ENCODE peak calls at places on chromosomes 12 and 14, in five cellular contexts. P is CD8-positive, alpha-beta memory T cell; T is endodermal cell; E is stomach; O is CD4-positive, CD25-positive, alpha-beta regulatory T cell. W is an unnamed sample.

GRCh38 chr14:100879194-100879593 is 24.3 kb downstream of the RTL1 start:
- DNase-seq in P (no peak), T (no peak), E (no peak), O (no peak), W (peak; percentile 40)

GRCh38 chr12:120356567-120357030 is 12.4 kb downstream of the MSI1 start:
- DNase-seq in P (peak; percentile 63), T (peak; percentile 97), E (peak; percentile 78), O (peak; percentile 57), W (peak; percentile 80)

GRCh38 chr14:68377459-68377858 is 415.4 kb downstream of the ZFP36L1 start:
- DNase-seq in P (no peak), T (no peak), E (no peak), O (no peak), W (no peak)

GRCh38 chr12:25694072-25694471 is 141.0 kb upstream of the LMNTD1 start:
- DNase-seq in P (no peak), T (no peak), E (no peak), O (no peak), W (no peak)

GRCh38 chr12:52041695-52042123 is 9.5 kb upstream of the NR4A1 start:
- DNase-seq in P (no peak), T (peak; percentile 85), E (peak; percentile 58), O (no peak), W (peak; percentile 62)

GRCh38 chr12:45343269-45344051 is 127.6 kb downstream of the ANO6 start:
- DNase-seq in P (no peak), T (no peak), E (no peak), O (no peak), W (no peak)

GRCh38 chr14:92408186-92408585 is 85.2 kb downstream of the SLC24A4 start:
- DNase-seq in P (no peak), T (no peak), E (no peak), O (no peak), W (no peak)

GRCh38 chr12:2640709-2641108 is 154.1 kb upstream of the FKBP4 start:
- DNase-seq in P (no peak), T (peak; percentile 84), E (peak; percentile 33), O (no peak), W (peak; percentile 26)

GRCh38 chr12:91379051-91379775 is 196.6 kb upstream of the DCN start:
- DNase-seq in P (no peak), T (no peak), E (no peak), O (no peak), W (no peak)

GRCh38 chr12:69354172-69354560 is 5.4 kb upstream of the YEATS4 start:
- DNase-seq in P (no peak), T (no peak), E (no peak), O (no peak), W (no peak)

GRCh38 chr14:54625158-54625557 is 58.2 kb downstream of the SAMD4A start:
- DNase-seq in P (no peak), T (no peak), E (no peak), O (no peak), W (no peak)

GRCh38 chr14:50775357-50775756 is 55.6 kb downstream of the NIN start:
- DNase-seq in P (no peak), T (no peak), E (no peak), O (no peak), W (no peak)

GRCh38 chr14:95044463-95045254 is 112.7 kb downstream of the DICER1 start:
- DNase-seq in P (no peak), T (peak; percentile 61), E (peak; percentile 24), O (no peak), W (no peak)

GRCh38 chr12:122994781-122995502 is 14.5 kb downstream of the ARL6IP4 start:
- DNase-seq in P (no peak), T (no peak), E (no peak), O (no peak), W (no peak)

GRCh38 chr14:100871234-100872186 is 32.0 kb downstream of the RTL1 start:
- DNase-seq in P (no peak), T (no peak), E (no peak), O (no peak), W (no peak)

GRCh38 chr12:6548556-6549378 is 7.1 kb downstream of the IFFO1 start:
- DNase-seq in P (no peak), T (no peak), E (no peak), O (no peak), W (no peak)

GRCh38 chr12:75814856-75815754 is 216.5 kb downstream of the PHLDA1 start:
- DNase-seq in P (no peak), T (no peak), E (no peak), O (peak; percentile 5), W (no peak)

GRCh38 chr12:122537021-122537420 is 10.0 kb downstream of the KNTC1 start:
- DNase-seq in P (no peak), T (peak; percentile 68), E (no peak), O (no peak), W (no peak)

GRCh38 chr14:33917664-33918063 is 33.2 kb downstream of the EGLN3 start:
- DNase-seq in P (no peak), T (no peak), E (no peak), O (no peak), W (no peak)

GRCh38 chr14:52044791-52045522 is 23.9 kb downstream of the NID2 start:
- DNase-seq in P (no peak), T (no peak), E (no peak), O (no peak), W (no peak)

GRCh38 chr14:60723218-60724079 is 702 bp downstream of the SIX4 start:
- DNase-seq in P (peak; percentile 14), T (peak; percentile 87), E (peak; percentile 54), O (no peak), W (peak; percentile 48)

GRCh38 chr14:87888136-87888999 is 104.6 kb downstream of the GALC start:
- DNase-seq in P (no peak), T (peak; percentile 92), E (no peak), O (no peak), W (no peak)

GRCh38 chr14:102474934-102475333 is 34.6 kb downstream of the ANKRD9 start:
- DNase-seq in P (no peak), T (no peak), E (peak; percentile 35), O (no peak), W (peak; percentile 71)

GRCh38 chr14:22025884-22026283 is 352.3 kb upstream of the OR4E1 start:
- DNase-seq in P (no peak), T (no peak), E (no peak), O (no peak), W (no peak)

GRCh38 chr14:65631040-65631439 is 218.5 kb downstream of the FUT8 start:
- DNase-seq in P (no peak), T (no peak), E (no peak), O (no peak), W (no peak)

GRCh38 chr12:18899162-18899561 is 161.2 kb downstream of the CAPZA3 start:
- DNase-seq in P (no peak), T (no peak), E (no peak), O (no peak), W (no peak)

GRCh38 chr12:51470116-51470515 is 45.5 kb downstream of the SLC4A8 start:
- DNase-seq in P (no peak), T (no peak), E (no peak), O (no peak), W (no peak)

GRCh38 chr12:46459111-46459510 is 86.5 kb upstream of the SLC38A2 start:
- DNase-seq in P (no peak), T (no peak), E (no peak), O (no peak), W (no peak)

GRCh38 chr12:27814851-27815591 is 35.0 kb upstream of the MANSC4 start:
- DNase-seq in P (no peak), T (peak; percentile 28), E (no peak), O (no peak), W (no peak)

GRCh38 chr12:111034148-111034910 is 114.0 kb upstream of the MYL2 start:
- DNase-seq in P (no peak), T (peak; percentile 90), E (no peak), O (no peak), W (no peak)

GRCh38 chr12:123973552-123974341 is 732 bp downstream of the ZNF664 start:
- DNase-seq in P (peak; percentile 3), T (peak; percentile 87), E (peak; percentile 52), O (peak; percentile 7), W (peak; percentile 80)

GRCh38 chr12:106284294-106285105 is 18.0 kb upstream of the TCP11L2 start:
- DNase-seq in P (no peak), T (peak; percentile 48), E (no peak), O (no peak), W (no peak)

GRCh38 chr12:106285993-106286392 is 16.5 kb upstream of the TCP11L2 start:
- DNase-seq in P (no peak), T (peak; percentile 30), E (no peak), O (no peak), W (no peak)

GRCh38 chr12:106282457-106283097 is 20.0 kb upstream of the TCP11L2 start:
- DNase-seq in P (no peak), T (peak; percentile 89), E (peak; percentile 62), O (peak; percentile 11), W (peak; percentile 43)

GRCh38 chr12:106280101-106280500 is 22.4 kb upstream of the TCP11L2 start:
- DNase-seq in P (no peak), T (no peak), E (no peak), O (no peak), W (no peak)

GRCh38 chr12:106281056-106281782 is 21.3 kb upstream of the TCP11L2 start:
- DNase-seq in P (no peak), T (no peak), E (no peak), O (no peak), W (no peak)
- H3K27me3 ChIP-seq in P (no peaks in the 10 kb centered on the region), T (no peaks in the 10 kb centered on the region), E (no peaks in the 10 kb centered on the region), O (peaks cover 2% of the 10 kb centered on the region), W (no peaks in the 10 kb centered on the region)

GRCh38 chr12:11860026-11860425 is 210.6 kb downstream of the ETV6 start:
- DNase-seq in P (no peak), T (peak; percentile 75), E (no peak), O (no peak), W (no peak)
- H3K4me1 ChIP-seq in P (no peaks in the 10 kb centered on the region), T (peaks cover 10% of the 10 kb centered on the region), E (peaks cover 20% of the 10 kb centered on the region), O (no peaks in the 10 kb centered on the region), W (peaks cover 20% of the 10 kb centered on the region)

GRCh38 chr14:74219277-74219676 is 20.0 kb upstream of the VSX2 start:
- DNase-seq in P (no peak), T (no peak), E (no peak), O (no peak), W (no peak)

GRCh38 chr14:74219806-74220205 is 19.4 kb upstream of the VSX2 start:
- DNase-seq in P (no peak), T (no peak), E (no peak), O (no peak), W (no peak)

GRCh38 chr14:74220991-74221390 is 18.3 kb upstream of the VSX2 start:
- DNase-seq in P (no peak), T (no peak), E (no peak), O (no peak), W (no peak)

GRCh38 chr14:74221741-74222140 is 17.5 kb upstream of the VSX2 start:
- DNase-seq in P (no peak), T (no peak), E (no peak), O (no peak), W (no peak)

DNA sequence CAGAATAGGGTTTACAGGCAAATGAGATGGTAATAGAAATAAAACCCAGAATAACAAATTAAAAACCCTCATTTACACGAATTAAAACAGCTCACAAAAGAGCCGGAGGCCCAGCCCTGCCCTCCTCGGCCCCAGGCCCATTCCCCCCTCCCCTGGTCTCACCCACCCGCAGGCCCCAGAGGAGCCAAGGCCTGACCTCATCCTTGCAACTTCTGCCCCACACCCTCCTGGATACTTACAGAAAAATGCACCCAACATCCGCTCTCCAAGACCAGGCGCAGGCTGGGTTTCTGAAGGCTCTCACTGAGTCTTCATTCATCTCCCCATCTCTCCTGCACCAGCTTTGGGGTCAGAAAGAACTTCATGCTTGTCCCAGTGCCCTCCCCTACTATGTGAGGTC is 16.2 kb upstream of the VSX2 start:
- DNase-seq in P (no peak), T (no peak), E (no peak), O (no peak), W (no peak)
- H3K27me3 ChIP-seq in P (peaks cover 7% of the 10 kb centered on the region), T (peaks cover 18% of the 10 kb centered on the region), E (peaks cover 6% of the 10 kb centered on the region), O (peaks cover 2% of the 10 kb centered on the region), W (no peaks in the 10 kb centered on the region)

GRCh38 chr14:85575617-85575898 is 45.6 kb downstream of the FLRT2 start:
- DNase-seq in P (no peak), T (no peak), E (no peak), O (no peak), W (no peak)
- H3K4me1 ChIP-seq in P (no peaks in the 10 kb centered on the region), T (peaks cover 17% of the 10 kb centered on the region), E (no peaks in the 10 kb centered on the region), O (no peaks in the 10 kb centered on the region), W (peaks cover 3% of the 10 kb centered on the region)

W was measured in pancreas.